ENCODE peak calls at places on chromosomes 7 and 10, in nine cellular contexts. U is hepatocyte, I is kidney, P is lung, Z is nephron progenitor cell, M is upper lobe of left lung, X is heart right ventricle, K is WTC11, L is RWPE1. R is an unnamed sample.

GRCh38 chr7:1509226-1509625 is 5.0 kb upstream of the INTS1 start:
- DNase-seq in P (no peak), M (peak), Z (no peak), I (no peak), L (no peak), U (no peak), X (no peak), K (no peak), R (no peak)

GRCh38 chr10:89644691-89644966 is 413 bp downstream of the PANK1 start:
- DNase-seq in K (no peak), U (no peak), P (no peak), I (peak), Z (no peak), L (no peak), M (peak), X (no peak), R (no peak)

GRCh38 chr7:154324196-154324595 is 272.0 kb downstream of the DPP6 start:
- DNase-seq in Z (no peak), X (no peak), M (no peak), L (no peak), K (no peak), U (no peak), I (no peak), P (no peak), R (no peak)

GRCh38 chr7:105794741-105795729 is 81.4 kb downstream of the ATXN7L1 start:
- DNase-seq in X (peak), M (no peak), K (no peak), U (no peak), L (peak), I (no peak), Z (no peak), P (no peak), R (no peak)

GRCh38 chr10:116972136-116972535 is 32.9 kb downstream of the SHTN1 start:
- DNase-seq in I (no peak), X (no peak), Z (no peak), K (no peak), L (no peak), M (no peak), U (no peak), P (no peak), R (no peak)

GRCh38 chr7:111980721-111981120 is 225.5 kb downstream of the DOCK4 start:
- DNase-seq in Z (no peak), L (no peak), M (no peak), X (no peak), I (no peak), P (no peak), U (no peak), K (no peak), R (no peak)

GRCh38 chr10:99343262-99343661 is 14.1 kb downstream of the CNNM1 start:
- DNase-seq in P (no peak), M (no peak), L (no peak), U (no peak), K (no peak), Z (no peak), X (no peak), I (no peak), R (no peak)

GRCh38 chr7:138961159-138961558 is 20.0 kb downstream of the KIAA1549 start:
- DNase-seq in I (no peak), P (peak), X (no peak), U (no peak), L (no peak), M (no peak), K (no peak), Z (no peak), R (no peak)

GRCh38 chr10:88499569-88500470 is 83.3 kb downstream of the RNLS start:
- DNase-seq in U (no peak), K (no peak), L (peak), X (no peak), M (no peak), P (no peak), I (peak), Z (no peak), R (no peak)

GRCh38 chr10:133156674-133157579 is 3.1 kb upstream of the KNDC1 start:
- DNase-seq in U (no peak), Z (no peak), L (no peak), M (peak), K (no peak), P (no peak), X (no peak), I (no peak), R (no peak)

GRCh38 chr7:144069953-144070352 is 342 bp downstream of the OR2A25 start:
- DNase-seq in Z (no peak), I (no peak), K (no peak), M (no peak), X (no peak), U (no peak), P (no peak), L (no peak), R (no peak)

GRCh38 chr7:95794917-95795515 is 22.7 kb downstream of the DYNC1I1 start:
- DNase-seq in X (no peak), Z (no peak), I (no peak), U (peak), P (no peak), L (no peak), M (no peak), K (no peak), R (no peak)

GRCh38 chr7:129949292-129950133 is 3.2 kb downstream of the UBE2H start:
- DNase-seq in U (peak), M (no peak), X (no peak), P (peak), Z (peak), L (peak), I (peak), K (peak), R (no peak)

GRCh38 chr7:158526531-158526930 is 61.1 kb downstream of the PTPRN2 start:
- DNase-seq in M (no peak), I (peak), U (no peak), P (no peak), K (no peak), Z (no peak), L (no peak), X (no peak), R (no peak)

GRCh38 chr7:158527495-158527894 is 60.1 kb downstream of the PTPRN2 start:
- DNase-seq in P (no peak), I (peak), M (no peak), Z (no peak), X (no peak), L (no peak), U (no peak), K (no peak), R (no peak)

GRCh38 chr7:158527038-158527437 is 60.6 kb downstream of the PTPRN2 start:
- DNase-seq in M (peak), K (no peak), X (no peak), L (no peak), U (no peak), I (peak), Z (no peak), P (no peak), R (no peak)

GRCh38 chr7:158524749-158525635 is 62.6 kb downstream of the PTPRN2 start:
- DNase-seq in K (no peak), P (no peak), Z (no peak), U (no peak), L (no peak), X (no peak), M (no peak), I (peak), R (no peak)

DNA sequence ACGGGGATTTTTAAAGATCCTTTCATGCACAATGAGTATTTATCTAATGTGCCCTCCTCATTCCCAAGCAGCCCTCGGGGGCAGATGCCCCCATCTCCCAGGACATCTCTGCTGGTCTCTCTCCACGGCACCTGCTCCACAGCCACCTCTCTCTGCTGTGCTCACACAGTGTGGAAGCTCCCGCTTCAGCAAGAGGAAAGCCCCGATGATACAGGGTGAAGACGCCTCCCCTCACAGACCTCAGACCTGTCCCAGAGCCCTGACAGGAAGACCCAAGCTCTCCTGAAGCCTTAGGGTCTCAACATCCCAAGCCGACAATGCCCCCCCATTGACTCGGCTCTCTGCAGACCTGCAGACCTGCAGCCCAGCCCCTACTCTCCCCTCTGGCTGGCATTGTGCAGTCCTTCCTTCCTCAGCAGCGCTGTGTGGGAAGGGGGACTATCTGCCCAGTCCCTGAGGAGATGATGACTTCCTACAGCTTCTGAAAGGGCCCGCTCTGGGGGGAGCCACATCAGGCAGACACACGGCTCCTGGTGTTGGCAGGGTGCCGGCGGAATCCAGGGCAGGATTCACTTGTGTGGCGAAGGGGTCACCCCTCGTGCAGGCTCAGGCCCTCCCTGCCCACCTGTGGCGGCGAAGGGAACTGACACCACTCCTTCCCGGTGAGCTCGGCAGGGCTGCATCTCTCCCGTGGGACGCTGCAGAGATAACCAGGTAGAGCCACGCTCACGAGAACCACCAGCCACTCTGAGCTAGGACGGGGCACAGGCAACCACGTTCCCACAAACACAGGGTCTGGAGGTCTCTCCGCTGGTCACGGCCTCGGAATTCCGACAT is 61.8 kb downstream of the PTPRN2 start:
- DNase-seq in P (no peak), Z (no peak), U (no peak), X (no peak), K (peak), M (peak), L (no peak), I (peak), R (no peak)
- TF ChIP-seq CTCF in P (no peak), Z (no peak), U (no peak), X (no peak), K (no peak), M (no peak), L (no peak), I (no peak), R (peak)

GRCh38 chr7:66140924-66141323 is 26.3 kb downstream of the CRCP start:
- DNase-seq in M (no peak), L (peak), K (peak), Z (peak), X (peak), U (peak), I (peak), P (peak), R (peak)
- TF ChIP-seq CTCF in M (peak), L (no peak), K (no peak), Z (peak), X (peak), U (peak), I (peak), P (peak), R (peak)

DNA sequence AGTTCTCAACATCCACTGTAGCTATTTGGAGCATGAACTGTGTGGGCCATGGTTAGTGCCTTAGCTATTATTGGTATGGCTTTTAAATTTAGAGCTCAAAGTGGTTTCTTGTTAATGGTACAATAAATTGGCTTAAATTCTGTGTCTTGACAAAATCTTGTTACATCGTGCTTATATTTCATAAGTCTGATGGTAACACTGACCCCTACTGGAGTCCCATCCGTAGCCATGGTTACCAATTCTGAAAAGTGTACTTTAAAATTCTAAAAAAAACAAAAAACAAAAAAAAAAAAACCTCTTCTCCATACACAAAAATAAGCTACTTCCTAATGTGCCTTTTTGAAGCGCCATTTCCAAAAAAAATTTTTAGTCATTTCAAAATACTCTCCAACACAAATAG is 6.4 kb upstream of the RPP30 start:
- DNase-seq in U (peak), X (no peak), P (no peak), L (no peak), Z (no peak), K (no peak), M (no peak), I (no peak), R (no peak)
- TF ChIP-seq CTCF in U (peak), X (no peak), P (no peak), L (peak), Z (no peak), K (no peak), M (no peak), I (no peak), R (peak)

GRCh38 chr10:34303022-34303421 is 512.1 kb downstream of the PARD3 start:
- DNase-seq in L (no peak), M (no peak), X (no peak), K (no peak), Z (no peak), P (no peak), I (no peak), U (no peak), R (no peak)

GRCh38 chr10:34310234-34310633 is 504.9 kb downstream of the PARD3 start:
- DNase-seq in U (no peak), X (no peak), I (no peak), Z (no peak), K (no peak), L (no peak), P (no peak), M (no peak), R (no peak)

GRCh38 chr10:34305189-34305588 is 509.9 kb downstream of the PARD3 start:
- DNase-seq in I (no peak), U (peak), P (peak), L (peak), X (no peak), K (peak), Z (peak), M (peak), R (peak)
- TF ChIP-seq CTCF in I (no peak), U (peak), P (no peak), L (no peak), X (no peak), K (peak), Z (peak), M (peak), R (peak)

R was measured in progenitor cell of endocrine pancreas.